ENCODE peak calls at places on chromosomes 6 and 20, in four cellular contexts. J, M, H and B are unnamed samples. For H3K79me2, the result is how much of the 10 kb centered on the place peaks cover.

GRCh38 chr20:62176866-62177265 is 6.0 kb upstream of the MTG2 start:
- DNase-seq in H (no peak), J (no peak), M (no peak), B (no peak)

GRCh38 chr6:32192608-32193039 is at the start of gene GPSM3:
- DNase-seq in M (no peak), H (peak), J (peak), B (peak)

GRCh38 chr20:23479043-23479442 is 11.9 kb upstream of the CST8 start:
- DNase-seq in H (no peak), M (no peak), J (no peak), B (no peak)

GRCh38 chr20:15930324-15931305 is 642.6 kb downstream of the KIF16B start:
- DNase-seq in M (peak), H (peak), J (no peak), B (peak)

GRCh38 chr6:33206027-33206863 is 1.8 kb downstream of the HSD17B8 start:
- DNase-seq in H (no peak), J (no peak), M (no peak), B (no peak)

GRCh38 chr6:31822038-31822821 is 5.3 kb upstream of the HSPA1B start:
- DNase-seq in H (peak), M (peak), J (peak), B (peak)

GRCh38 chr6:89433637-89434499 is 916 bp downstream of the ANKRD6 start:
- DNase-seq in J (peak), H (peak), M (no peak), B (peak)

GRCh38 chr6:3825331-3825831 is 23.8 kb upstream of the FAM50B start:
- DNase-seq in H (peak), J (no peak), M (peak), B (no peak)

GRCh38 chr6:84762941-84763396 is 1.4 kb downstream of the TBX18 start:
- DNase-seq in H (peak), J (no peak), M (no peak), B (no peak)

GRCh38 chr20:21118138-21118537 is 7.7 kb upstream of the KIZ start:
- DNase-seq in J (no peak), M (peak), H (no peak), B (no peak)

GRCh38 chr20:21113697-21114096 is 7.5 kb upstream of the LINC00237 start:
- DNase-seq in J (no peak), H (no peak), M (no peak), B (no peak)

GRCh38 chr20:21114584-21114983 is 8.4 kb upstream of the LINC00237 start:
- DNase-seq in H (peak), J (no peak), M (no peak), B (no peak)

GRCh38 chr20:21118782-21119181 is 7.1 kb upstream of the KIZ start:
- DNase-seq in J (no peak), M (no peak), H (no peak), B (no peak)

DNA sequence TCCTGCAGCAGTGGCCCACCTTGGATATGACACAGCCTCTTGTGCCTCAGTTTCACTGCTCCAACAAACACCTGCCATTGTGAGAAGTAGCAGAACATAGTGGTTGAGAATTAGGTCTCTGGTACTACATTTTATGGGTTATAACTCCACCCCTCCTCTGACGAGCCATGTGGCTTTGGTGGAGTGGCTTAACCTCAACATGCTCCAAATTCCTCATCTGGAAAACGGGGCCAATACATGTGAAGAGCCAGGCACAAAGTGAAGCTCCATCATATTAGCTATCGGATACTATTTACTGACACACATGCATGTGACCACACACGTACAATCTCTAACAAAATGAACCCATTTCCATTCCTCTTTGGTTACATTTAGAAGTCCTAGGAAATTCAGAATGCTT is 8.4 kb upstream of the KIZ start:
- DNase-seq in J (no peak), H (no peak), M (no peak), B (no peak)
- H2AFZ ChIP-seq in J (no peak), H (peak), M (no peak), B (no peak)

GRCh38 chr20:24767623-24768100 is 181.4 kb upstream of the CST7 start:
- DNase-seq in J (no peak), M (no peak), H (no peak), B (no peak)
- H3K79me2 ChIP-seq in J (under half), M (under half), H (under half), B (under half)

GRCh38 chr6:34491091-34491430 is 25.2 kb downstream of the PACSIN1 start:
- DNase-seq in M (no peak), J (no peak), H (no peak), B (no peak)
- TF ChIP-seq EZH2phosphoT487 in M (no peak), J (no peak), H (no peak), B (no peak)

GRCh38 chr20:49742948-49743347 is 29.3 kb upstream of the B4GALT5 start:
- DNase-seq in H (no peak), M (no peak), J (no peak), B (no peak)
- H2AFZ ChIP-seq in H (peak), M (no peak), J (no peak), B (no peak)

DNA sequence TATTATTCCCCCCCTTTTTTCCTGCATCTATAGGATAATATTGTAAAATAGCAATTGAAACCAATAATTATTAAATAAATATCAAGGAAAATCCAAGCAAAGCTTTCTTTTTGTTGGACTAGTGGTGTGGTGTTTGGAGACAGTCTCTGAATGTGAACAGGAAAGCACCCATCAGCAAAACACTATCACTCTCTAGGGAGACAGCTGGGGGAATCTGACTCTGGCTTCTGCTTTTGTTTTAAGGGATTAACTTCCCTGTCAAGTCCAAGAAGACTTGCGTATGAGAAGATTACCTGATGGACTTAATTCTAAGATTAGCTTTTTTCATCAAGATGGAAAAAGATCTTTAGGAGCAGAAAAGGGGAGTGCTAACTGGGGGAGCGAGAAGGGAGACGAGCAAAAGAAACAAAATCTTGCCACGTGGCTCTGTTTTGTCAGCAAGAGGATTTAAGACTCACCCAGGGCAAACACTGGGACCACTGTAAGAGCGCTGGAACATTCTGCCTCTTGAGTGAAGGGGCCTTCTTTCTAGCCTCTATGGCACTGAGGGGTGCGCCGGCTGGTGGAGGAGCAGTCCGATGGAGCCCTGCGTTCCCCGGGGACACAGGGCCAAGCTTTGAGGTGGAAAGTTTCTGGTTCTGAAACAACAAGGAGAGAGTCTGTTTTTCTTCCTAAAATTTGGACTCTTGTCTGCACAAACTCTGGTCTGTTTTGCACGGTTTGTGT is 570 bp downstream of the TULP4 start:
- DNase-seq in J (no peak), H (peak), M (no peak), B (no peak)
- H3K79me2 ChIP-seq in J (under half), H (under half), M (under half), B (under half)

GRCh38 chr6:14966111-14966901 is 279.6 kb upstream of the JARID2 start:
- DNase-seq in M (peak), J (no peak), H (peak), B (no peak)
- TF ChIP-seq EZH2phosphoT487 in M (no peak), J (no peak), H (no peak), B (no peak)

GRCh38 chr20:59223750-59224149 is 60.1 kb downstream of the ZNF831 start:
- DNase-seq in M (no peak), H (no peak), J (no peak), B (no peak)

GRCh38 chr20:59221881-59222238 is 58.2 kb downstream of the ZNF831 start:
- DNase-seq in H (no peak), M (no peak), J (no peak), B (no peak)

GRCh38 chr20:59221049-59221748 is 57.6 kb downstream of the ZNF831 start:
- DNase-seq in J (no peak), M (peak), H (peak), B (no peak)

GRCh38 chr20:59222239-59222981 is 58.8 kb downstream of the ZNF831 start:
- DNase-seq in H (peak), M (peak), J (peak), B (peak)

DNA sequence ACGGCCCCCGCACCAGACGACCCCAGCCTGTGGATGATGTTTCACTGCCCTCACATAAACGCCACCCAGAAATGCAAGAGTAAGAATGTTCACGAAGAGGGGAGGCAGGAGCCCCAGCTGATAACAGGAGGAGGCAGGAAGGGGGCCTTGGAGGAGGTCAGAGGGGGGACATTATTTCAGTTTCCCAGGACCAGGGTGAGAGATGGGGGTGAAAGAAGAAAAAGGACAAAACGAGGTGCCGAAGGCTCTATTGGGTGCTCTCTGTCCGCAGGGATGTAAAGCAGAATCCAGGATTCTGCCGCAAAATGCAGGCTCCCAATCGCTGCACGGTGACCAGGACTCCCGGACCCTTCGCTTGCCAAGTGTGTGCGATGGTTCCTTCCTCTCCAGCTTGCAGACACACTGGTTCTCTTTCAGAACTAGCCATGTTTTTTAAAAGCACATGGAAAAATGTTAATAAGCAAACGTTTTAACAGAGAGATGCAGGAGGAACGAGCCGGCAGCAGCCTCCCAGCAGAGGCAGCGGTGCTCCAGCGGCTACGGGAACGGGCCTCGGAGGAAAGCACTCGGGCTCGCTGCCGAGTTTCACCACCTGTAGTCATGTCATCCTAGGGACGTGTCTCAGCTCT is 59.5 kb downstream of the ZNF831 start:
- DNase-seq in H (peak), M (peak), J (no peak), B (no peak)
- H2AFZ ChIP-seq in H (peak), M (peak), J (peak), B (no peak)

DNA sequence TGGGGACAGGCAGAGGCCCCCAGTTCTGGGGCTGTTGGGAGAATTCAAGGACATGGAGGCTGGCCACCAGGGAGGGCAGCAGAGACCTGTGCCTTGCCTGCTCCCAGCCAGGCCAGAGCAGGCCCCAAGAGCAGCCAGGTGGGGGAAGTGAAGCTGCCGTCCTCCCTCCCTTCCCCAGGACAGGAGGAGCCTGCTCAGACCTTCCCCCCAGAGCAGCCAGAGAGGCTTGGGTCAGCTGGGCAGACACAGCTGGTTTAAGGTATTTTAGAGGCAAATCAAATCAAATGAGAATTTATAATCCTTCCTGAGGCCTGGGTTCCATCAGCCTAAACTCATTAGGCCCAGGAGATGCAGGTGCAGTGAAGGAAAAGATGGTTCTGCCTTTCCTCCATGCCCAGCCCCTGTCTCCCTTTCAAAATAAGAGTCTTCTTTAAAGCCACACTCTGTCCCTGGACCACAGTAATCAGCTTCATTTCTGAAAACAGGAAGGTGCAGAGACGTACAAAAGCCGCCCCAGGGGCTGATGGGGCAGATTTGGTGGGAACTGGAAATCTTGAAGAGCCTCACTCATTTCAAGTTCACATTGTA is 21.7 kb downstream of the BMP7 start:
- DNase-seq in J (no peak), H (peak), M (no peak), B (peak)
- H3K79me2 ChIP-seq in J (under half), H (under half), M (under half), B (half or more)